ENCODE peak calls at places on chromosomes 3 and 15, in seven cellular contexts. H, S, R, O, C, M and B are unnamed samples. For H3K36me3 and H3K27me3, the result is how much of the 10 kb centered on the place peaks cover.

GRCh38 chr15:38894260-38894948 is 329.8 kb upstream of the RASGRP1 start:
- DNase-seq in M (no peak), H (no peak), O (no peak), R (no peak), S (peak), C (no peak), B (peak)

GRCh38 chr3:193231201-193231600 is 9.8 kb upstream of the PLAAT1 start:
- DNase-seq in O (no peak), S (no peak), H (no peak), M (no peak), R (no peak), C (no peak), B (no peak)

GRCh38 chr15:72203507-72203837 is 5.9 kb upstream of the GRAMD2A start:
- DNase-seq in M (no peak), C (no peak), S (peak), H (peak), R (no peak), O (peak), B (peak)

GRCh38 chr15:75673426-75674247 is 25.9 kb downstream of the SNX33 start:
- DNase-seq in M (no peak), C (peak), O (no peak), R (no peak), H (peak), S (no peak), B (no peak)

GRCh38 chr3:24196526-24196925 is 251.4 kb downstream of the NR1D2 start:
- DNase-seq in C (no peak), R (no peak), O (no peak), M (no peak), S (no peak), H (no peak), B (no peak)

GRCh38 chr15:35308802-35309201 is 223.7 kb upstream of the NANOGP8 start:
- DNase-seq in C (no peak), R (no peak), H (peak), S (peak), O (no peak), M (no peak), B (no peak)

GRCh38 chr15:39022532-39023305 is 458.1 kb upstream of the RASGRP1 start:
- DNase-seq in O (no peak), H (no peak), S (no peak), M (no peak), C (no peak), R (no peak), B (no peak)

GRCh38 chr3:71130516-71131384 is 452.8 kb downstream of the FOXP1 start:
- DNase-seq in H (peak), S (peak), M (peak), C (peak), R (peak), O (no peak), B (peak)

GRCh38 chr3:45124379-45124778 is 21.8 kb downstream of the CDCP1 start:
- DNase-seq in R (no peak), M (no peak), C (no peak), H (peak), S (peak), O (no peak), B (peak)

GRCh38 chr15:38525489-38525888 is 39.1 kb downstream of the RASGRP1 start:
- DNase-seq in O (no peak), C (no peak), R (no peak), S (no peak), H (no peak), M (no peak), B (no peak)

GRCh38 chr3:21795152-21795837 is 44.3 kb upstream of the ZNF385D start:
- DNase-seq in M (no peak), C (no peak), S (no peak), O (no peak), R (no peak), H (no peak), B (no peak)

GRCh38 chr15:86852741-86853140 is 773.1 kb downstream of the AGBL1 start:
- DNase-seq in O (no peak), R (no peak), H (no peak), M (no peak), C (no peak), S (no peak), B (no peak)

GRCh38 chr3:63067999-63068645 is 192.9 kb upstream of the CADPS start:
- DNase-seq in M (no peak), R (no peak), O (peak), C (no peak), H (no peak), S (peak), B (peak)

GRCh38 chr3:58180940-58181587 is 29.7 kb downstream of the DNASE1L3 start:
- DNase-seq in C (no peak), O (no peak), M (no peak), R (no peak), H (no peak), S (no peak), B (no peak)

GRCh38 chr15:91866971-91867372 is 13.5 kb downstream of the SLCO3A1 start:
- DNase-seq in C (no peak), S (no peak), H (peak), O (no peak), M (no peak), R (no peak), B (no peak)

GRCh38 chr3:168952551-168952950 is 711.0 kb downstream of the MECOM start:
- DNase-seq in S (peak), H (no peak), M (no peak), R (no peak), O (no peak), C (no peak), B (no peak)

DNA sequence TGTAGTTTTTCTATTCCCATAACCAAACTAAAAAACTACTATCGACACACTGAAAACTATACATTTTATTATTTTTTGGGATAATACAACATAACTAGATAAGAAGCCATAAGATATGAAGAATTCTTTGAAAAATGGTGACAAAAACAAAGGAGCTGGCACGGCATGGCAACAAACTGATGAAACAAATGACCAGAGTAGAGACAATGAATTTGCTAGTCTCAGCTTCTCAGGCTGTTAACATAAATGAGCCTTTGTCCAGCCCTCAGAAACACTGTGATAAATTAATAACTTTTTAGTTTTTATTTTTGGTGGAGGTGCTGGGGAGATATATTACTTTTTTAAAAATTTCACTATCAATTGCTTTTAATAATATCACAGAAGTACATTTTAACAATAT is 100.7 kb downstream of the SMARCC1 start:
- DNase-seq in O (no peak), S (no peak), H (no peak), M (no peak), R (no peak), C (no peak), B (no peak)
- H3K36me3 ChIP-seq in O (under half), S (under half), H (under half), M (under half), R (under half), C (under half), B (under half)

GRCh38 chr15:66241301-66241700 is 12.2 kb downstream of the MEGF11 start:
- DNase-seq in M (no peak), O (no peak), H (no peak), R (no peak), S (no peak), C (no peak), B (no peak)
- H3K27me3 ChIP-seq in M (under half), O (under half), H (under half), R (under half), S (under half), C (under half), B (under half)

DNA sequence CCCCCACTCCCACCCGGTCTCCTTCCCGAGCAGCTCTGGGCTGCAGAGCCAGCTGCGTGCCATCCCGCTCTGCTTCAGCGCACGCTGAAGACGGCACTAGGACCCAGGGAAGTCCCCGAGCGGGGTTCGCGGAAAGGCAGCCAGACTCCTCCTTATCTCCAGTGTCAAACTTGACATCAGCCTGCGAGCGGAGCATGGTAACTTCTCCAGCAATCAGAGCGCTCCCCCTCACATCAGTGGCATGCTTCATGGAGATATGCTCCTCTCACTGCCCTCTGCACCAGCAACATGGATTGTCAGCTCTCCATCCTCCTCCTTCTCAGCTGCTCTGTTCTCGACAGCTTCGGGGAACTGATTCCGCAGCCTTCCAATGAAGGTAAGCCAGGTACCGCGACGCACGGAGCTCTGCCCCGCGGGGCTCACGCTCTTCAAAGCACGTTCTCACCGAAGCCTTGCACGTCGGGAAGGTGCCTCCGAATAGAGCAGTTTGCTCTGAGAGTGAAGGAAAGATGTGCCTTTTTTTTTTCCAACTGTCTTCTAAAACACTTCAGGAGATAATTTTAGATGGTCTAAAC is at the start of gene EPHA3:
- DNase-seq in S (no peak), C (peak), H (peak), O (no peak), R (peak), M (peak), B (peak)
- H3K4me3 ChIP-seq in S (no peak), C (peak), H (peak), O (peak), R (peak), M (peak), B (peak)

DNA sequence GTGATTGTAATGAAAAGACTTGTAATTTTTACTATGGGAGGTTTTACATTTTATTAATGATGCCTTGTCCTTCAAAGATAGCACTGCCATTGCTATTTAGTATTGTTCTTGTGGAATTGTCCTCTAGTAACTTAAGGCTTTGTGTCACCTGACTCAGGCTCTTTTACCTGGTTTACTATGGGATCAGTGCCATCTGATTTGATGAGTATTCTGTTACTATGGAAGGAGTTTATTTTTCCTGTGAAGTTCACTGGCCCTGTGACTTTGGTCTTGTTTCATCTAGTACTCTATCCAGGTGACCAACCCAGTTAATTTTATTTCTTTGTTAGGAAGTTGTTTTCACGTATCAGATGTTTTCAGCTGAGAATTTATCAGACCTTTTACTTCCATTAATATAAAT is 9.0 kb downstream of the MORF4L1 start:
- DNase-seq in O (no peak), S (no peak), H (no peak), M (no peak), C (no peak), R (no peak), B (no peak)
- H3K36me3 ChIP-seq in O (under half), S (under half), H (under half), M (under half), C (under half), R (under half), B (under half)

GRCh38 chr3:76051145-76051544 is 265.8 kb upstream of the ZNF717 start:
- DNase-seq in S (no peak), R (no peak), H (no peak), O (no peak), M (no peak), C (no peak), B (no peak)

GRCh38 chr3:76054404-76054803 is 269.1 kb upstream of the ZNF717 start:
- DNase-seq in S (no peak), O (no peak), R (no peak), H (no peak), C (no peak), M (no peak), B (no peak)
- H3K27me3 ChIP-seq in S (under half), O (under half), R (under half), H (under half), C (under half), M (under half), B (under half)

GRCh38 chr3:190012784-190013183 is 107.9 kb downstream of the P3H2 start:
- DNase-seq in S (no peak), R (no peak), H (no peak), O (no peak), C (no peak), M (no peak), B (no peak)
- H3K4me3 ChIP-seq in S (no peak), R (no peak), H (no peak), O (peak), C (no peak), M (no peak), B (no peak)

GRCh38 chr3:10285307-10285706 is 7.4 kb downstream of the GHRL start:
- DNase-seq in H (no peak), S (no peak), R (no peak), C (no peak), M (no peak), O (no peak), B (no peak)
- H3K36me3 ChIP-seq in H (under half), S (under half), R (under half), C (under half), M (under half), O (under half), B (under half)

GRCh38 chr3:128524374-128525299 is 31.6 kb upstream of the GATA2 start:
- DNase-seq in M (no peak), S (no peak), R (no peak), H (no peak), O (no peak), C (no peak), B (no peak)
- H3K27me3 ChIP-seq in M (under half), S (half or more), R (under half), H (under half), O (under half), C (under half), B (under half)